ENCODE peak calls at places on chromosomes 13 and 19, in ten cellular contexts. One of them, this sample, is unnamed.

GRCh38 chr13:107211073-107211472 is 643.1 kb upstream of the ARGLU1 start:
- DNase-seq in HFF-Myc: peak
- DNase-seq in pancreas: peak
- DNase-seq in esophagus squamous epithelium: no peak
- DNase-seq in cardiac muscle cell: peak
- DNase-seq in AG09309: peak
- DNase-seq in uterus: peak
- DNase-seq in colonic mucosa: peak
- DNase-seq in kidney epithelial cell: peak
- DNase-seq in HL-60: peak
- DNase-seq in this sample: peak

GRCh38 chr13:100213576-100213975 is 124.7 kb downstream of the PCCA start:
- DNase-seq in HFF-Myc: no peak
- DNase-seq in pancreas: no peak
- DNase-seq in esophagus squamous epithelium: no peak
- DNase-seq in cardiac muscle cell: no peak
- DNase-seq in AG09309: no peak
- DNase-seq in uterus: no peak
- DNase-seq in colonic mucosa: no peak
- DNase-seq in kidney epithelial cell: no peak
- DNase-seq in HL-60: no peak
- DNase-seq in this sample: no peak

GRCh38 chr13:40874138-40874776 is 84.8 kb downstream of the SLC25A15 start:
- DNase-seq in HFF-Myc: no peak
- DNase-seq in pancreas: no peak
- DNase-seq in esophagus squamous epithelium: no peak
- DNase-seq in cardiac muscle cell: no peak
- DNase-seq in AG09309: no peak
- DNase-seq in uterus: no peak
- DNase-seq in colonic mucosa: no peak
- DNase-seq in kidney epithelial cell: no peak
- DNase-seq in HL-60: no peak
- DNase-seq in this sample: no peak

GRCh38 chr13:89969996-89970709 is 1377.3 kb upstream of the MIR17HG start:
- DNase-seq in HFF-Myc: no peak
- DNase-seq in pancreas: no peak
- DNase-seq in esophagus squamous epithelium: no peak
- DNase-seq in cardiac muscle cell: no peak
- DNase-seq in AG09309: no peak
- DNase-seq in uterus: no peak
- DNase-seq in colonic mucosa: no peak
- DNase-seq in kidney epithelial cell: no peak
- DNase-seq in HL-60: no peak
- DNase-seq in this sample: peak

GRCh38 chr19:1082928-1083816 is 12.0 kb downstream of the POLR2E start:
- DNase-seq in HFF-Myc: no peak
- DNase-seq in pancreas: no peak
- DNase-seq in esophagus squamous epithelium: no peak
- DNase-seq in cardiac muscle cell: no peak
- DNase-seq in AG09309: no peak
- DNase-seq in uterus: no peak
- DNase-seq in colonic mucosa: no peak
- DNase-seq in kidney epithelial cell: no peak
- DNase-seq in HL-60: no peak
- DNase-seq in this sample: no peak

GRCh38 chr19:50230379-50231351 is 27.2 kb downstream of the MYH14 start:
- DNase-seq in HFF-Myc: no peak
- DNase-seq in pancreas: no peak
- DNase-seq in esophagus squamous epithelium: no peak
- DNase-seq in cardiac muscle cell: no peak
- DNase-seq in AG09309: no peak
- DNase-seq in uterus: no peak
- DNase-seq in colonic mucosa: no peak
- DNase-seq in kidney epithelial cell: no peak
- DNase-seq in HL-60: no peak
- DNase-seq in this sample: no peak

GRCh38 chr13:73984949-73985691 is 149.1 kb downstream of the KLF12 start:
- DNase-seq in HFF-Myc: no peak
- DNase-seq in pancreas: no peak
- DNase-seq in esophagus squamous epithelium: no peak
- DNase-seq in cardiac muscle cell: peak
- DNase-seq in AG09309: no peak
- DNase-seq in uterus: no peak
- DNase-seq in colonic mucosa: no peak
- DNase-seq in kidney epithelial cell: no peak
- DNase-seq in HL-60: no peak
- DNase-seq in this sample: no peak

GRCh38 chr13:86725105-86725504 is 925.9 kb upstream of the SLITRK6 start:
- DNase-seq in HFF-Myc: no peak
- DNase-seq in pancreas: no peak
- DNase-seq in esophagus squamous epithelium: no peak
- DNase-seq in cardiac muscle cell: no peak
- DNase-seq in AG09309: no peak
- DNase-seq in uterus: no peak
- DNase-seq in colonic mucosa: no peak
- DNase-seq in kidney epithelial cell: no peak
- DNase-seq in HL-60: no peak
- DNase-seq in this sample: no peak

GRCh38 chr19:6536138-6536671 is 5.4 kb downstream of the TNFSF9 start:
- DNase-seq in HFF-Myc: no peak
- DNase-seq in pancreas: no peak
- DNase-seq in esophagus squamous epithelium: peak
- DNase-seq in cardiac muscle cell: peak
- DNase-seq in AG09309: no peak
- DNase-seq in uterus: peak
- DNase-seq in colonic mucosa: peak
- DNase-seq in kidney epithelial cell: no peak
- DNase-seq in HL-60: peak
- DNase-seq in this sample: no peak

GRCh38 chr13:76647550-76647949 is 238.7 kb downstream of the KCTD12 start:
- DNase-seq in HFF-Myc: no peak
- DNase-seq in pancreas: no peak
- DNase-seq in esophagus squamous epithelium: no peak
- DNase-seq in cardiac muscle cell: no peak
- DNase-seq in AG09309: no peak
- DNase-seq in uterus: no peak
- DNase-seq in colonic mucosa: no peak
- DNase-seq in kidney epithelial cell: no peak
- DNase-seq in HL-60: no peak
- DNase-seq in this sample: no peak

GRCh38 chr13:94620286-94620896 is 18.7 kb downstream of the GPR180 start:
- DNase-seq in HFF-Myc: no peak
- DNase-seq in pancreas: no peak
- DNase-seq in esophagus squamous epithelium: no peak
- DNase-seq in cardiac muscle cell: peak
- DNase-seq in AG09309: no peak
- DNase-seq in uterus: no peak
- DNase-seq in colonic mucosa: no peak
- DNase-seq in kidney epithelial cell: no peak
- DNase-seq in HL-60: no peak
- DNase-seq in this sample: no peak

GRCh38 chr19:34184880-34185491 is 12.7 kb downstream of the LSM14A start:
- DNase-seq in HFF-Myc: no peak
- DNase-seq in pancreas: no peak
- DNase-seq in esophagus squamous epithelium: no peak
- DNase-seq in cardiac muscle cell: no peak
- DNase-seq in AG09309: no peak
- DNase-seq in uterus: no peak
- DNase-seq in colonic mucosa: no peak
- DNase-seq in kidney epithelial cell: no peak
- DNase-seq in HL-60: no peak
- DNase-seq in this sample: no peak

GRCh38 chr13:61370520-61370919 is 45.1 kb downstream of the PCDH20 start:
- DNase-seq in HFF-Myc: no peak
- DNase-seq in pancreas: no peak
- DNase-seq in esophagus squamous epithelium: no peak
- DNase-seq in cardiac muscle cell: no peak
- DNase-seq in AG09309: no peak
- DNase-seq in uterus: no peak
- DNase-seq in colonic mucosa: no peak
- DNase-seq in kidney epithelial cell: no peak
- DNase-seq in HL-60: no peak
- DNase-seq in this sample: no peak

GRCh38 chr13:37652596-37652995 is 54.0 kb upstream of the POSTN start:
- DNase-seq in HFF-Myc: no peak
- DNase-seq in pancreas: no peak
- DNase-seq in esophagus squamous epithelium: no peak
- DNase-seq in cardiac muscle cell: no peak
- DNase-seq in AG09309: no peak
- DNase-seq in uterus: no peak
- DNase-seq in colonic mucosa: no peak
- DNase-seq in kidney epithelial cell: no peak
- DNase-seq in HL-60: no peak
- DNase-seq in this sample: no peak

GRCh38 chr13:52983836-52984235 is 44.8 kb upstream of the OLFM4 start:
- DNase-seq in HFF-Myc: no peak
- DNase-seq in pancreas: no peak
- DNase-seq in esophagus squamous epithelium: no peak
- DNase-seq in cardiac muscle cell: no peak
- DNase-seq in AG09309: no peak
- DNase-seq in uterus: no peak
- DNase-seq in colonic mucosa: no peak
- DNase-seq in kidney epithelial cell: no peak
- DNase-seq in HL-60: no peak
- DNase-seq in this sample: no peak

GRCh38 chr19:51064534-51065220 is at the start of gene KLK13:
- DNase-seq in HFF-Myc: no peak
- DNase-seq in pancreas: peak
- DNase-seq in esophagus squamous epithelium: no peak
- DNase-seq in cardiac muscle cell: peak
- DNase-seq in AG09309: no peak
- DNase-seq in uterus: no peak
- DNase-seq in colonic mucosa: no peak
- DNase-seq in kidney epithelial cell: no peak
- DNase-seq in HL-60: no peak
- DNase-seq in this sample: no peak

DNA sequence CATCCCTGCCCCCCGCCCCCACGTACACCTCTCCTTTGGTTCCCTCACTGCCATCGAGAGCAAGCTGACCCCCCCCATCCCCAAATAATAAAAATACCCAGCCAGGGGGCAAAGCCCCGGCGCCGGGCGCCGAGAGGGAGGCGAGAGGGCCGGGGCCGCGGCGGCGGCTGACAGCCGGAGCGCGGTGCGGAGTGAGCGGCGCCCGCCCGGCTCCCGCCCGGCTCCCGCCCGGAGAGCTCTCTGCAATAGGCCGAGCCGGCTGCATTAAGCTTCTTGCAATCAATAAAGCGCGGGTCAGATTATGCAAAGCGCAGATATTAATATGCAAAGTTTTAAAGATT is 40.9 kb downstream of the DEDD2 start:
- DNase-seq in HFF-Myc: no peak
- DNase-seq in pancreas: no peak
- DNase-seq in esophagus squamous epithelium: no peak
- DNase-seq in cardiac muscle cell: peak
- DNase-seq in AG09309: no peak
- DNase-seq in uterus: no peak
- DNase-seq in colonic mucosa: no peak
- DNase-seq in kidney epithelial cell: no peak
- DNase-seq in HL-60: no peak
- DNase-seq in this sample: no peak
- H3K4me3 ChIP-seq in HFF-Myc: peak
- H3K4me3 ChIP-seq in pancreas: peak
- H3K4me3 ChIP-seq in esophagus squamous epithelium: peak
- H3K4me3 ChIP-seq in cardiac muscle cell: peak
- H3K4me3 ChIP-seq in AG09309: peak
- H3K4me3 ChIP-seq in uterus: peak
- H3K4me3 ChIP-seq in colonic mucosa: peak
- H3K4me3 ChIP-seq in kidney epithelial cell: peak
- H3K4me3 ChIP-seq in HL-60: peak
- H3K4me3 ChIP-seq in this sample: peak

DNA sequence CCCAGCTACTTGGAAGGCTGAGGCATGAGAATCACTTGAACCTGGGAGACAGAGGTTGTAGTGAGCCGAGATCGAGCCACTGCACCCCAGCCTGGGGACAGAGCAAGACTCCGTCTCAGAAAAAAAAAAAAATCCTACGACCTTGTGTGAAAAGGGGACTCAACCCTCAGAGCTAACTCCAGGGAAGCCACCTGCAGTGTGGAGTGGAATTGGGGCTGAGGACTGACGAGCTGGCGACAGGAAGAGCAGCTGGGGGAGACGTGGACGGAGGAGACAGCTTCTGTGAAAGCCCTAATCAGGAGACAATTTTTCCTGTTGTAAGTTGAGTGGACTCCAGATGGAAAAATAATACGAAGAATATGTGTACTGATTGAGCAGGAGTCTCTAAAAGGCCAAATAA is 11.9 kb upstream of the LAIR1 start:
- DNase-seq in HFF-Myc: no peak
- DNase-seq in pancreas: no peak
- DNase-seq in esophagus squamous epithelium: no peak
- DNase-seq in cardiac muscle cell: no peak
- DNase-seq in AG09309: no peak
- DNase-seq in uterus: no peak
- DNase-seq in colonic mucosa: no peak
- DNase-seq in kidney epithelial cell: no peak
- DNase-seq in HL-60: no peak
- DNase-seq in this sample: no peak
- TF ChIP-seq CTCF in HFF-Myc: no peak
- TF ChIP-seq CTCF in pancreas: no peak
- TF ChIP-seq CTCF in esophagus squamous epithelium: no peak
- TF ChIP-seq CTCF in cardiac muscle cell: no peak
- TF ChIP-seq CTCF in AG09309: no peak
- TF ChIP-seq CTCF in uterus: no peak
- TF ChIP-seq CTCF in colonic mucosa: no peak
- TF ChIP-seq CTCF in kidney epithelial cell: no peak
- TF ChIP-seq CTCF in HL-60: no peak
- TF ChIP-seq CTCF in this sample: no peak

DNA sequence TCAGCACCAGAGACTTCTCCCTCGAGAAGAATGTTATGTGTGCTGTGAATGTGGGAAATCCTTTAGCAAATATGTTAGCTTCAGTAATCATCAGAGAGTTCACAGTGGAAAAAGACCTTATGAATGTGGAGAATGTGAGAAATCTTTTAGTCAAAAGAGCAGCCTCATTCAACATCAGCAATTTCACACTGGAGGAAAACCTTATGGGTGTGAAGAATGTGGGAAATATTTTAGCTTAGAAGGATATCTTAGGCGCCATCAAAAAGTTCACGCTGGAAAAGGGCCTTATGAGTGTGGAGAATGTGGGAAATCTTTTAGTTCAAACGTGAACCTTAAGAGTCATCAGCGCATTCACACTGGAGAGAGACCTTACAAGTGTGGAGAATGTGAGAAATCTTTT is 8.3 kb upstream of the ZNF587 start:
- DNase-seq in HFF-Myc: no peak
- DNase-seq in pancreas: no peak
- DNase-seq in esophagus squamous epithelium: no peak
- DNase-seq in cardiac muscle cell: no peak
- DNase-seq in AG09309: no peak
- DNase-seq in uterus: no peak
- DNase-seq in colonic mucosa: no peak
- DNase-seq in kidney epithelial cell: no peak
- DNase-seq in HL-60: no peak
- DNase-seq in this sample: no peak
- H3K4me3 ChIP-seq in HFF-Myc: no peak
- H3K4me3 ChIP-seq in pancreas: no peak
- H3K4me3 ChIP-seq in esophagus squamous epithelium: no peak
- H3K4me3 ChIP-seq in cardiac muscle cell: no peak
- H3K4me3 ChIP-seq in AG09309: no peak
- H3K4me3 ChIP-seq in uterus: no peak
- H3K4me3 ChIP-seq in colonic mucosa: no peak
- H3K4me3 ChIP-seq in kidney epithelial cell: no peak
- H3K4me3 ChIP-seq in HL-60: no peak
- H3K4me3 ChIP-seq in this sample: no peak

GRCh38 chr13:34037636-34038325 is 219.8 kb downstream of the RFC3 start:
- DNase-seq in HFF-Myc: no peak
- DNase-seq in pancreas: no peak
- DNase-seq in esophagus squamous epithelium: no peak
- DNase-seq in cardiac muscle cell: no peak
- DNase-seq in AG09309: no peak
- DNase-seq in uterus: no peak
- DNase-seq in colonic mucosa: no peak
- DNase-seq in kidney epithelial cell: no peak
- DNase-seq in HL-60: no peak
- DNase-seq in this sample: no peak
- TF ChIP-seq CTCF in HFF-Myc: no peak
- TF ChIP-seq CTCF in pancreas: no peak
- TF ChIP-seq CTCF in esophagus squamous epithelium: no peak
- TF ChIP-seq CTCF in cardiac muscle cell: no peak
- TF ChIP-seq CTCF in AG09309: no peak
- TF ChIP-seq CTCF in uterus: no peak
- TF ChIP-seq CTCF in colonic mucosa: no peak
- TF ChIP-seq CTCF in kidney epithelial cell: no peak
- TF ChIP-seq CTCF in HL-60: no peak
- TF ChIP-seq CTCF in this sample: no peak

This sample was measured in astrocyte of the cerebellum.